ENCODE peak calls at places on chromosomes 3 and 15, in ten cellular contexts. One of them, this sample, is unnamed.

GRCh38 chr15:57551717-57552677 is 39.7 kb upstream of the MYZAP start:
- DNase-seq in mesothelial cell of epicardium: peak; percentile 68
- DNase-seq in fibroblast of lung: peak; percentile 90
- DNase-seq in A549: peak; percentile 86
- DNase-seq in progenitor cell of endocrine pancreas: no peak
- DNase-seq in omental fat pad: no peak
- DNase-seq in GM12864: no peak
- DNase-seq in endodermal cell: peak; percentile 86
- DNase-seq in fibroblast of villous mesenchyme: peak; percentile 43
- DNase-seq in MCF 10A: peak; percentile 74
- DNase-seq in this sample: no peak

GRCh38 chr3:40620151-40620550 is 95.4 kb downstream of the ZNF621 start:
- DNase-seq in endodermal cell: no peak
- DNase-seq in MCF 10A: peak; percentile 46
- DNase-seq in fibroblast of villous mesenchyme: no peak
- DNase-seq in mesothelial cell of epicardium: no peak
- DNase-seq in A549: no peak
- DNase-seq in omental fat pad: no peak
- DNase-seq in GM12864: no peak
- DNase-seq in progenitor cell of endocrine pancreas: no peak
- DNase-seq in fibroblast of lung: no peak
- DNase-seq in this sample: no peak

GRCh38 chr3:141388823-141389617 is 20.7 kb downstream of the ZBTB38 start:
- DNase-seq in endodermal cell: no peak
- DNase-seq in A549: no peak
- DNase-seq in omental fat pad: no peak
- DNase-seq in GM12864: no peak
- DNase-seq in fibroblast of lung: peak; percentile 63
- DNase-seq in mesothelial cell of epicardium: no peak
- DNase-seq in fibroblast of villous mesenchyme: no peak
- DNase-seq in MCF 10A: peak; percentile 75
- DNase-seq in progenitor cell of endocrine pancreas: no peak
- DNase-seq in this sample: no peak

GRCh38 chr3:10646531-10647335 is 141.3 kb upstream of the ATP2B2 start:
- DNase-seq in fibroblast of villous mesenchyme: no peak
- DNase-seq in progenitor cell of endocrine pancreas: no peak
- DNase-seq in GM12864: no peak
- DNase-seq in omental fat pad: no peak
- DNase-seq in MCF 10A: no peak
- DNase-seq in mesothelial cell of epicardium: no peak
- DNase-seq in endodermal cell: no peak
- DNase-seq in fibroblast of lung: no peak
- DNase-seq in A549: no peak
- DNase-seq in this sample: no peak

GRCh38 chr3:123781571-123782275 is 102.4 kb downstream of the MYLK start:
- DNase-seq in omental fat pad: no peak
- DNase-seq in endodermal cell: no peak
- DNase-seq in MCF 10A: no peak
- DNase-seq in A549: no peak
- DNase-seq in progenitor cell of endocrine pancreas: no peak
- DNase-seq in mesothelial cell of epicardium: no peak
- DNase-seq in fibroblast of lung: peak; percentile 81
- DNase-seq in fibroblast of villous mesenchyme: peak; percentile 57
- DNase-seq in GM12864: no peak
- DNase-seq in this sample: no peak

GRCh38 chr3:182533394-182533793 is 259.9 kb upstream of the ATP11B start:
- DNase-seq in endodermal cell: no peak
- DNase-seq in mesothelial cell of epicardium: no peak
- DNase-seq in progenitor cell of endocrine pancreas: no peak
- DNase-seq in A549: peak; percentile 1
- DNase-seq in MCF 10A: peak; percentile 52
- DNase-seq in omental fat pad: no peak
- DNase-seq in GM12864: no peak
- DNase-seq in fibroblast of villous mesenchyme: no peak
- DNase-seq in fibroblast of lung: no peak
- DNase-seq in this sample: peak; percentile 16

GRCh38 chr15:33195283-33195682 is 769 bp upstream of the FMN1 start:
- DNase-seq in MCF 10A: no peak
- DNase-seq in mesothelial cell of epicardium: no peak
- DNase-seq in omental fat pad: no peak
- DNase-seq in fibroblast of lung: no peak
- DNase-seq in endodermal cell: no peak
- DNase-seq in fibroblast of villous mesenchyme: no peak
- DNase-seq in GM12864: no peak
- DNase-seq in progenitor cell of endocrine pancreas: no peak
- DNase-seq in A549: no peak
- DNase-seq in this sample: no peak

GRCh38 chr3:150414273-150414672 is 6.2 kb downstream of the TSC22D2 start:
- DNase-seq in fibroblast of villous mesenchyme: peak; percentile 51
- DNase-seq in MCF 10A: peak; percentile 66
- DNase-seq in GM12864: no peak
- DNase-seq in mesothelial cell of epicardium: no peak
- DNase-seq in fibroblast of lung: peak; percentile 74
- DNase-seq in progenitor cell of endocrine pancreas: no peak
- DNase-seq in omental fat pad: no peak
- DNase-seq in A549: no peak
- DNase-seq in endodermal cell: no peak
- DNase-seq in this sample: no peak

GRCh38 chr15:52370010-52370409 is 74.4 kb upstream of the MYO5C start:
- DNase-seq in GM12864: no peak
- DNase-seq in MCF 10A: no peak
- DNase-seq in mesothelial cell of epicardium: no peak
- DNase-seq in A549: no peak
- DNase-seq in fibroblast of villous mesenchyme: no peak
- DNase-seq in progenitor cell of endocrine pancreas: no peak
- DNase-seq in fibroblast of lung: peak; percentile 6
- DNase-seq in endodermal cell: no peak
- DNase-seq in omental fat pad: no peak
- DNase-seq in this sample: no peak

GRCh38 chr15:55526559-55527036 is 18.6 kb upstream of the DNAAF4 start:
- DNase-seq in endodermal cell: peak; percentile 74
- DNase-seq in fibroblast of lung: peak; percentile 62
- DNase-seq in mesothelial cell of epicardium: no peak
- DNase-seq in MCF 10A: peak; percentile 56
- DNase-seq in omental fat pad: no peak
- DNase-seq in progenitor cell of endocrine pancreas: no peak
- DNase-seq in A549: peak; percentile 69
- DNase-seq in fibroblast of villous mesenchyme: peak; percentile 73
- DNase-seq in GM12864: peak; percentile 36
- DNase-seq in this sample: no peak

GRCh38 chr3:45575491-45575923 is 19.0 kb upstream of the LIMD1 start:
- DNase-seq in fibroblast of villous mesenchyme: peak; percentile 61
- DNase-seq in progenitor cell of endocrine pancreas: no peak
- DNase-seq in mesothelial cell of epicardium: peak; percentile 33
- DNase-seq in A549: no peak
- DNase-seq in fibroblast of lung: peak; percentile 88
- DNase-seq in endodermal cell: peak; percentile 65
- DNase-seq in MCF 10A: peak; percentile 44
- DNase-seq in GM12864: no peak
- DNase-seq in omental fat pad: no peak
- DNase-seq in this sample: no peak

GRCh38 chr15:99582508-99582960 is 16.8 kb downstream of the MEF2A start:
- DNase-seq in omental fat pad: no peak
- DNase-seq in progenitor cell of endocrine pancreas: no peak
- DNase-seq in fibroblast of lung: no peak
- DNase-seq in MCF 10A: no peak
- DNase-seq in A549: no peak
- DNase-seq in GM12864: no peak
- DNase-seq in mesothelial cell of epicardium: no peak
- DNase-seq in fibroblast of villous mesenchyme: peak; percentile 60
- DNase-seq in endodermal cell: no peak
- DNase-seq in this sample: no peak

GRCh38 chr15:56598991-56599390 is 134.1 kb upstream of the MNS1 start:
- DNase-seq in omental fat pad: no peak
- DNase-seq in mesothelial cell of epicardium: no peak
- DNase-seq in A549: no peak
- DNase-seq in fibroblast of lung: peak; percentile 55
- DNase-seq in endodermal cell: no peak
- DNase-seq in MCF 10A: peak; percentile 50
- DNase-seq in GM12864: no peak
- DNase-seq in progenitor cell of endocrine pancreas: no peak
- DNase-seq in fibroblast of villous mesenchyme: peak; percentile 4
- DNase-seq in this sample: no peak

GRCh38 chr15:100633763-100634075 is 31.3 kb downstream of the ASB7 start:
- DNase-seq in mesothelial cell of epicardium: no peak
- DNase-seq in endodermal cell: no peak
- DNase-seq in fibroblast of villous mesenchyme: no peak
- DNase-seq in GM12864: no peak
- DNase-seq in A549: no peak
- DNase-seq in MCF 10A: no peak
- DNase-seq in omental fat pad: no peak
- DNase-seq in fibroblast of lung: no peak
- DNase-seq in progenitor cell of endocrine pancreas: no peak
- DNase-seq in this sample: no peak

GRCh38 chr15:80835338-80835737 is 56.2 kb downstream of the CEMIP start:
- DNase-seq in fibroblast of villous mesenchyme: no peak
- DNase-seq in mesothelial cell of epicardium: no peak
- DNase-seq in MCF 10A: no peak
- DNase-seq in A549: no peak
- DNase-seq in GM12864: no peak
- DNase-seq in endodermal cell: peak; percentile 84
- DNase-seq in fibroblast of lung: no peak
- DNase-seq in progenitor cell of endocrine pancreas: no peak
- DNase-seq in omental fat pad: no peak
- DNase-seq in this sample: no peak
- TF ChIP-seq CTCF in fibroblast of villous mesenchyme: peak; percentile 29
- TF ChIP-seq CTCF in mesothelial cell of epicardium: no peak
- TF ChIP-seq CTCF in MCF 10A: no peak
- TF ChIP-seq CTCF in A549: no peak
- TF ChIP-seq CTCF in GM12864: no peak
- TF ChIP-seq CTCF in endodermal cell: peak; percentile 69
- TF ChIP-seq CTCF in fibroblast of lung: peak; percentile 10
- TF ChIP-seq CTCF in progenitor cell of endocrine pancreas: peak; percentile 24
- TF ChIP-seq CTCF in omental fat pad: no peak
- TF ChIP-seq CTCF in this sample: no peak

GRCh38 chr3:44476181-44476599 is 1.3 kb downstream of the ZNF445 start:
- DNase-seq in A549: no peak
- DNase-seq in mesothelial cell of epicardium: no peak
- DNase-seq in progenitor cell of endocrine pancreas: no peak
- DNase-seq in omental fat pad: no peak
- DNase-seq in MCF 10A: peak; percentile 4
- DNase-seq in fibroblast of lung: peak; percentile 68
- DNase-seq in endodermal cell: no peak
- DNase-seq in GM12864: peak; percentile 29
- DNase-seq in fibroblast of villous mesenchyme: peak; percentile 69
- DNase-seq in this sample: no peak
- TF ChIP-seq CTCF in A549: no peak
- TF ChIP-seq CTCF in mesothelial cell of epicardium: no peak
- TF ChIP-seq CTCF in progenitor cell of endocrine pancreas: no peak
- TF ChIP-seq CTCF in omental fat pad: no peak
- TF ChIP-seq CTCF in MCF 10A: no peak
- TF ChIP-seq CTCF in fibroblast of lung: no peak
- TF ChIP-seq CTCF in endodermal cell: no peak
- TF ChIP-seq CTCF in GM12864: no peak
- TF ChIP-seq CTCF in fibroblast of villous mesenchyme: peak; percentile 32
- TF ChIP-seq CTCF in this sample: no peak

DNA sequence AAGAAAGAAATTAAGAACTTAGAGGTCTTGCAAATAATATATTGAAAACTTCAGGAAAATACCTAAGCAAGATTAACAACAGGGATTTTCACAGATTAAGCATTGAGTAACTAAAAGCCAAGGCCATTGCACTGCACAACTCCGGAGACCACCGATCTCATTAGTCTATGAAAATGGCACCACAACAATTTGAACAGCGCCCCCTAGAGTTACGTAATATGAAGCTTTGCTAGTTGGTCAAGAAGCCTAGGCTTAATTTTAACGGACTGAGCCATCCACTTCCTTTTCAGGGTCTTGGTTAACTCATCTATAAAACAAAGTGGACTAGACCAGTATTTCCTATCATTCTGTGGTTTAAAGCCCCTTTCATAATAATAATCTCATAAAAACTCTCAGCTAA is 24.8 kb downstream of the TMEM212 start:
- DNase-seq in endodermal cell: peak; percentile 46
- DNase-seq in fibroblast of lung: no peak
- DNase-seq in A549: peak; percentile 52
- DNase-seq in mesothelial cell of epicardium: no peak
- DNase-seq in GM12864: no peak
- DNase-seq in MCF 10A: peak; percentile 16
- DNase-seq in progenitor cell of endocrine pancreas: no peak
- DNase-seq in omental fat pad: no peak
- DNase-seq in fibroblast of villous mesenchyme: peak; percentile 42
- DNase-seq in this sample: no peak
- TF ChIP-seq CTCF in endodermal cell: peak; percentile 75
- TF ChIP-seq CTCF in fibroblast of lung: no peak
- TF ChIP-seq CTCF in A549: peak; percentile 32
- TF ChIP-seq CTCF in mesothelial cell of epicardium: peak; percentile 47
- TF ChIP-seq CTCF in GM12864: peak; percentile 41
- TF ChIP-seq CTCF in MCF 10A: peak; percentile 35
- TF ChIP-seq CTCF in progenitor cell of endocrine pancreas: peak; percentile 34
- TF ChIP-seq CTCF in omental fat pad: no peak
- TF ChIP-seq CTCF in fibroblast of villous mesenchyme: peak; percentile 39
- TF ChIP-seq CTCF in this sample: peak; percentile 65

DNA sequence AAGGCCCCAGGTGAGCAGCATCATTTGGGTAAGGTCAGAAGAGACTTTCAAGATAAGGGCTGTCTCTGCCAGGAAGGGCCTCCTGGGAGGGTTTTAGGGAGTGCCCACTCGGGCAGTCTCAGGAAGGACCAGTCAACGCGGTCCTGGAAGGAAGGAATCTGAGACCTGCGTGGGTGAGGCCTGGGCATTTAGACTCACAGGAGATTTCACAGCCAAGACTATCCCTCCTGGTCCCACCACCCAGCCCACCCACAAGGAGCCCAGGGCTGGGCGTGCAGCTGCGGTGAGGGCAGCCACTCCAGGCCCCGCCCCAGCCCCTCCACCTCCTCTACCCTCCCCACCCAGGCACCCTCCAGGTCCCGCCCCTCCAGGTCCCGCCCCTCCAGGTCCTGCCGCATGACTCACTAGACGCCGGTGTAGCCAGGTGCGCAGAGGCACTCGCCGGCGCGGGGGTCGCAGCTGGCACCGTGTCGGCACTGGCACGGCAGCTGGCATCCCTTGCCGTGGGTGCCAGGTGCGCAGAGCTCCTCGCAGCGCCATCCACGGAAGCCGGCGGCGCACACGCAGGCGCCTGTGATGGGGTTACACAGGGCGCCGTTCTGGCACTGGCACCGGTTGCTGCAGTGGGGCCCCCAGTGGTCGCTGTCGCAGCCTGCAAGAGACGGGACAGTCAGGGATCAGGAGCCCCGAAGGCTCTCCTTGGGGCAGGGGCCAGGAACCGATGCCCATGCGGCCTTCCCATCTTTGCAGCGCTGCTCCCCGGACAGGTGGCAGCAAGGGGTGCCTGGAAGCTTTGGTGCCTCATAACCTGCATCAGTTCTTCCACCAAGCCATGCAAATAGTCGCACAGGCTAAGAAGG is 112.8 kb downstream of the RAB11A start:
- DNase-seq in MCF 10A: peak; percentile 45
- DNase-seq in endodermal cell: peak; percentile 96
- DNase-seq in GM12864: no peak
- DNase-seq in progenitor cell of endocrine pancreas: peak; percentile 52
- DNase-seq in mesothelial cell of epicardium: peak; percentile 45
- DNase-seq in fibroblast of lung: no peak
- DNase-seq in A549: no peak
- DNase-seq in fibroblast of villous mesenchyme: no peak
- DNase-seq in omental fat pad: no peak
- DNase-seq in this sample: peak; percentile 50
- TF ChIP-seq CTCF in MCF 10A: no peak
- TF ChIP-seq CTCF in endodermal cell: peak; percentile 77
- TF ChIP-seq CTCF in GM12864: peak; percentile 60
- TF ChIP-seq CTCF in progenitor cell of endocrine pancreas: peak; percentile 57
- TF ChIP-seq CTCF in mesothelial cell of epicardium: no peak
- TF ChIP-seq CTCF in fibroblast of lung: no peak
- TF ChIP-seq CTCF in A549: peak; percentile 24
- TF ChIP-seq CTCF in fibroblast of villous mesenchyme: no peak
- TF ChIP-seq CTCF in omental fat pad: no peak
- TF ChIP-seq CTCF in this sample: peak; percentile 27